ENCODE peak calls at places on chromosomes 12 and 14, in seven cellular contexts. U, Y, C, I, M, G and A are unnamed samples.

GRCh38 chr12:124827588-124828184 is 36.0 kb downstream of the SCARB1 start:
- DNase-seq in I (no peak), G (no peak), M (no peak), Y (no peak), U (no peak), C (no peak), A (no peak)

GRCh38 chr14:64112859-64113258 is 181.3 kb downstream of the ESR2 start:
- DNase-seq in C (no peak), Y (no peak), M (no peak), I (no peak), G (no peak), U (no peak), A (no peak)

GRCh38 chr12:46067062-46067461 is 76.7 kb upstream of the SCAF11 start:
- DNase-seq in C (no peak), G (no peak), Y (no peak), M (no peak), I (no peak), U (no peak), A (no peak)

GRCh38 chr12:59382678-59383425 is 213.0 kb upstream of the SLC16A7 start:
- DNase-seq in C (peak; percentile 59), U (no peak), Y (no peak), G (no peak), M (no peak), I (no peak), A (no peak)

GRCh38 chr12:112198120-112198733 is 72.9 kb downstream of the TRAFD1 start:
- DNase-seq in C (peak; percentile 61), M (peak; percentile 36), I (no peak), Y (peak; percentile 24), U (peak; percentile 62), G (no peak), A (no peak)

GRCh38 chr12:19465711-19466110 is 26.4 kb downstream of the AEBP2 start:
- DNase-seq in I (no peak), C (no peak), M (no peak), U (no peak), G (no peak), Y (no peak), A (no peak)

GRCh38 chr12:43057561-43057960 is 468.0 kb upstream of the PRICKLE1 start:
- DNase-seq in C (peak; percentile 85), Y (no peak), G (no peak), M (no peak), I (no peak), U (peak; percentile 32), A (no peak)

GRCh38 chr12:56994231-56994746 is 12.1 kb downstream of the ZBTB39 start:
- DNase-seq in G (no peak), C (no peak), M (no peak), Y (no peak), I (no peak), U (no peak), A (no peak)

GRCh38 chr14:29242755-29243340 is 476.3 kb downstream of the FOXG1 start:
- DNase-seq in M (no peak), G (no peak), U (peak; percentile 55), Y (no peak), I (peak; percentile 44), C (no peak), A (no peak)

GRCh38 chr14:85481471-85481870 is 48.5 kb upstream of the FLRT2 start:
- DNase-seq in I (no peak), Y (no peak), M (no peak), G (no peak), U (no peak), C (no peak), A (no peak)

GRCh38 chr12:88559772-88560171 is 20.5 kb downstream of the KITLG start:
- DNase-seq in U (no peak), I (no peak), G (no peak), C (no peak), Y (no peak), M (no peak), A (no peak)

GRCh38 chr12:113241191-113242017 is 20.1 kb downstream of the TPCN1 start:
- DNase-seq in Y (no peak), C (peak; percentile 78), U (peak; percentile 86), M (no peak), G (peak; percentile 48), I (peak; percentile 99), A (no peak)

GRCh38 chr14:25909361-25909760 is 688.5 kb downstream of the NOVA1 start:
- DNase-seq in Y (no peak), M (no peak), U (no peak), C (peak; percentile 8), G (no peak), I (no peak), A (no peak)

GRCh38 chr14:86999076-86999475 is 993.9 kb downstream of the GALC start:
- DNase-seq in G (no peak), Y (no peak), U (no peak), C (no peak), M (no peak), I (no peak), A (no peak)

GRCh38 chr14:95415993-95416392 is 96.3 kb upstream of the CLMN start:
- DNase-seq in Y (no peak), M (no peak), I (no peak), G (no peak), C (no peak), U (no peak), A (no peak)

GRCh38 chr14:88228519-88229236 is 94.4 kb downstream of the KCNK10 start:
- DNase-seq in Y (no peak), M (no peak), C (no peak), I (no peak), G (no peak), U (no peak), A (no peak)

GRCh38 chr12:115261691-115262398 is 577.9 kb upstream of the TBX3 start:
- DNase-seq in Y (no peak), G (no peak), I (peak; percentile 23), U (no peak), C (no peak), M (no peak), A (no peak)

GRCh38 chr14:49461529-49462401 is 124.4 kb downstream of the RPS29 start:
- DNase-seq in M (no peak), Y (no peak), I (peak; percentile 32), U (peak; percentile 76), C (peak; percentile 86), G (no peak), A (no peak)

GRCh38 chr14:49463146-49463545 is 123.0 kb downstream of the RPS29 start:
- DNase-seq in I (no peak), U (no peak), G (no peak), M (no peak), Y (no peak), C (no peak), A (no peak)

GRCh38 chr14:49467091-49467490 is 119.1 kb downstream of the RPS29 start:
- DNase-seq in C (no peak), M (no peak), Y (no peak), I (no peak), U (no peak), G (no peak), A (no peak)

GRCh38 chr14:49460647-49461046 is 125.5 kb downstream of the RPS29 start:
- DNase-seq in U (no peak), M (no peak), Y (no peak), C (no peak), G (no peak), I (no peak), A (no peak)

DNA sequence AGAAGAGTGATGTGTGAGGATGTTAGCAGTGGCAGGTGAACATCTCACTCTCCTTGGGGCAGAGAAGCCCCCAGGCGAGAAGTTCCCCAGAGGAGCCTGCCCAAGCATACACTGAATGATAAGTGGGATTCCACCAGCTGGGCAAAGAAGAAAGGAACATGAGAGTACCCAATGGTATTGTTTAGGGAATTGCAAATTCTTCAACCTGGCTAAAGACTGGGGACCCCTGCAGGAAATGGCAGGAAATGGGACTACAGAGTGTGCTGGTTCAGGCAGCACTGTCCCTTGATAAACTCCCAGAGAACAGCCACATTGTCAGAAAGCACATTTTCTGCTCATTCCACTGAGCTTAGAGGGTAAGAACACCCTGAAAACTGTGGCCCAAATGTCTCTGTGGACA is 121.3 kb downstream of the RPS29 start:
- DNase-seq in I (no peak), Y (no peak), M (no peak), U (no peak), G (no peak), C (no peak), A (no peak)
- TF ChIP-seq CTCF in I (peak; percentile 41), Y (no peak), M (peak; percentile 37), U (peak; percentile 24), G (no peak), C (no peak), A (no peak)

GRCh38 chr14:93346926-93347721 is at the start of gene COX8C:
- DNase-seq in M (no peak), U (no peak), C (no peak), Y (no peak), I (no peak), G (no peak), A (no peak)
- TF ChIP-seq CTCF in M (no peak), U (no peak), C (no peak), Y (no peak), I (no peak), G (no peak), A (no peak)

DNA sequence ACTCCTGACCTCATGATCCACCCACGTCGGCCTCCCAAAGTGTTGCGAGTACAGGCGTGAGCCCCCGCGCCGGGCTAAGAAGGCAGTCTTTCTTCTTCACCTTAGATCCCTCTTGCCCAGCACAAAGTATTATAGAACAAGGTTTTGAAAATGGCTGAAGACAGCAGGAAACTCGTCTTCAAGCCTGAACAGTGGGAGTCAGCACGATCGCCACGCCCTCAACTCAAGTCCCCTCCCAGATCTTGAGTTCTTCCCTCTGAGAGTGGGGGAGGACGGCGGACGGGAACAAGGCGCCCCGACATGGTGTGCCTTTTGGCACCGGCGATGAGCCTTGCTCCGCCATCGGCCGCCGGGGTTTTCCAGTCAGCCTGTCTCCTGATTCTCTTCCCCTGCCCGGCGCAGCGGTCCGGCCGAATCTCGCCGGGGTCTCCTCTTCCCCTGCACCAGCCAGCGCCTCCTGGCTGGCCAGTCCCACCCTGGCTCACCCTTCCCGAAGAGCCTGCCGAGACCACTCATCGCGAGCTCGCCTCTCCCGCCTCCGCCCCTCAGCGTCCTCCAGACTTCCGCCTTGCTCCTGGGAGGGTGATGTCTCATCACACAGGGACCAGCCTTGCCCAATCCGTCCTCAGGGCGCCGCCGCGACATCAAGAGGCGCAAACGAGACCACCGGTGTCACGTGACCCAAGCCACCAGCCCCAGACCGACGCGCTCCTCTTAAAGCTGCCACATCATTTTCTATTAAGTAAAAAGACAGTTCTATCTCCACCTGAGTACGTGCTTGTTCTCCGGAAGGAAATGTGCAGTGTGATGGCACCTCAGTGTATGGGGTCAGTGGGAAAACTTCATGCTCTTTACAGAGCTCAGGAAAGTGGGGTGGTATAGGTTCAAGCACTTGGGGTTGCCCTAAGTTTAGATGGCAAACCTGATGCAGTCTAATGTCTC is at the start of gene CHMP4A:
- DNase-seq in Y (peak; percentile 83), U (peak; percentile 99), I (peak; percentile 69), G (peak; percentile 94), M (peak; percentile 89), C (peak; percentile 98), A (peak; percentile 90)
- TF ChIP-seq CTCF in Y (no peak), U (peak; percentile 15), I (peak; percentile 12), G (peak; percentile 51), M (peak; percentile 15), C (peak; percentile 33), A (no peak)

DNA sequence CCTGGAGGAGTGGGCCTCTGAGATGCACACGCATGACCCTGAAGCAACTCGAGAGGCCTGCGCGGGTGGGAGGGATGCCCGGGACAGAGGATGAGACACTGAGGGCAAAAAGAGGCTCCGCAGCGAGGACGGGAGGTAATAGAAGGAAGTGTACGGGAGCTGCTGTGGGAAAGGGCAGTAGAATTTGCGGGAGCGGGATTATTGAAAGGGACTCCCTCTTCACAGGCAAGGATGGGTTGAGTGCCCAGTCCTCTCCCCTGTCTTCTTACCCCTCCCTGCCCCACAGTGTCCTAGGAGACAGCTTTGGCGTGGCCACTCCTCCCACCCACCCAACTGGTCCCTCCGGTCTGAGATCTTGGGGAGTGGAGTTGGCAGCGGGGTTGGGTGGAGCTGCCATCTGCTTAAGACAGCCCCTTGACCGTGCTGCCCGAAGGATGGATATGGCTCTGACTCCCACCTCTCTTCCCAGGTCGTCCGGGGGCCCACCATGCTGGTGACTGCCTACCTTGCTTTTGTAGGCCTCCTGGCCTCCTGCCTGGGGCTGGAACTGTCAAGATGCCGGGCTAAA is 15.7 kb upstream of the ESPL1 start:
- DNase-seq in U (no peak), C (no peak), Y (no peak), G (no peak), I (no peak), M (no peak), A (no peak)
- TF ChIP-seq CTCF in U (no peak), C (no peak), Y (no peak), G (no peak), I (peak; percentile 45), M (no peak), A (no peak)